ENCODE peak calls at places on chromosomes 12 and 14, in seven cellular contexts. Q, I, C, G, W, S and R are unnamed samples.
A peak's percentile ranks its signal among the peaks of the same experiment; 100 is the strongest.

GRCh38 chr12:108640802-108641445 is 7.2 kb upstream of the SELPLG start:
- DNase-seq in S (no peak), Q (no peak), C (no peak), I (no peak), G (peak; percentile 89), W (peak; percentile 50), R (no peak)

GRCh38 chr12:14396071-14396470 is 30.6 kb downstream of the ATF7IP start:
- DNase-seq in W (no peak), S (no peak), Q (no peak), C (no peak), I (no peak), G (peak; percentile 51), R (no peak)

GRCh38 chr12:100926669-100927248 is 132.2 kb downstream of the ANO4 start:
- DNase-seq in C (peak; percentile 18), Q (no peak), S (no peak), W (peak; percentile 23), I (no peak), G (no peak), R (peak; percentile 7)

GRCh38 chr12:10943167-10943566 is 4.1 kb upstream of the TAS2R14 start:
- DNase-seq in I (no peak), C (no peak), G (no peak), W (no peak), S (no peak), Q (no peak), R (no peak)

GRCh38 chr14:30907659-30908057 is 33.3 kb downstream of the COCH start:
- DNase-seq in C (no peak), W (no peak), I (no peak), G (no peak), S (no peak), Q (no peak), R (no peak)

GRCh38 chr12:53977596-53978464 is 3.1 kb upstream of the HOTAIR start:
- DNase-seq in I (no peak), G (peak; percentile 33), C (no peak), Q (no peak), S (no peak), W (no peak), R (no peak)

GRCh38 chr14:95993768-95994592 is 45.2 kb upstream of the C14orf132 start:
- DNase-seq in G (peak; percentile 80), C (peak; percentile 44), Q (no peak), S (no peak), W (peak; percentile 21), I (no peak), R (peak; percentile 27)

GRCh38 chr14:103545915-103546650 is 16.4 kb downstream of the BAG5 start:
- DNase-seq in S (no peak), I (no peak), W (no peak), Q (no peak), C (no peak), G (no peak), R (no peak)

GRCh38 chr14:30375280-30375892 is 183.6 kb upstream of the G2E3 start:
- DNase-seq in G (peak; percentile 51), W (peak; percentile 70), Q (no peak), C (peak; percentile 18), S (peak; percentile 20), I (no peak), R (peak; percentile 37)

GRCh38 chr12:1842183-1842904 is 22.0 kb downstream of the LRTM2 start:
- DNase-seq in G (no peak), I (peak; percentile 59), C (no peak), S (no peak), W (no peak), Q (no peak), R (no peak)

GRCh38 chr14:61889914-61890351 is 127.7 kb downstream of the SNAPC1 start:
- DNase-seq in Q (no peak), C (no peak), S (no peak), W (no peak), G (peak; percentile 73), I (no peak), R (no peak)
- H3K4me3 ChIP-seq in Q (no peak overlapping the region), C (no peak overlapping the region), S (no peak overlapping the region), W (no peak overlapping the region), G (no peak overlapping the region), I (no peak overlapping the region), R (no peak overlapping the region)

DNA sequence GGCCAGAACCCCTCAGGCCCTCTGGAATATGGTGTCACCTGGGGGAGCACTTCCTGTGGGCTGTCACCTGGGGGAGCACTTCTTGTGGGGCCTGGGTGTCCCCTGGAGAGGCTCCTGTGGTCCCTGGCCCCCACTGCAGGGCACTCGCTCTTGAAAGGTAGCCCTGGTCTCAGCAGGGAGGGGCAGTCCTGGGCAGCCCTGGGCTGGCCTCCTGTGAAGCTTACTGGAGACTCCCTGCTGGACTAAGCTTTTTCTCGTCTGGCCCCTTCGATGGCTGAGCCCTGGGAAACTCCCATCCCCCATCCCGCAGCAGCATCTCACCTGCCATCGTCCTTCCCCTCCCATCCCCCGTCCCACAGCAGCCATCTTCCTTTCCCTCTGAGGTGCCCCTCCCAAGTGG is 17.7 kb downstream of the FBRSL1 start:
- DNase-seq in I (no peak), C (no peak), G (no peak), W (no peak), Q (no peak), S (no peak), R (no peak)
- TF ChIP-seq CTCF in I (no peak), C (no peak), G (peak; percentile 20), W (no peak), Q (no peak), S (no peak), R (no peak)

GRCh38 chr12:18239561-18239960 is 21.8 kb upstream of the PIK3C2G start:
- DNase-seq in I (no peak), C (no peak), G (no peak), W (no peak), Q (no peak), S (no peak), R (no peak)

GRCh38 chr12:18243238-18243637 is 18.1 kb upstream of the PIK3C2G start:
- DNase-seq in C (no peak), W (no peak), G (no peak), I (no peak), S (no peak), Q (no peak), R (no peak)

GRCh38 chr12:18246057-18246456 is 15.3 kb upstream of the PIK3C2G start:
- DNase-seq in S (no peak), Q (no peak), W (no peak), G (no peak), I (no peak), C (no peak), R (no peak)

GRCh38 chr12:18242380-18243089 is 18.8 kb upstream of the PIK3C2G start:
- DNase-seq in G (no peak), Q (no peak), I (no peak), S (no peak), C (no peak), W (peak; percentile 39), R (no peak)
- H3K4me3 ChIP-seq in G (no peak overlapping the region), Q (no peak overlapping the region), I (no peak overlapping the region), S (no peak overlapping the region), C (no peak overlapping the region), W (no peak overlapping the region), R (no peak overlapping the region)

GRCh38 chr14:73784988-73785313 is 66.7 kb upstream of the PTGR2 start:
- DNase-seq in Q (no peak), I (no peak), W (no peak), C (no peak), G (no peak), S (no peak), R (no peak)

GRCh38 chr14:73786632-73786941 is 65.0 kb upstream of the PTGR2 start:
- DNase-seq in S (no peak), C (no peak), G (peak; percentile 65), Q (no peak), I (peak; percentile 81), W (no peak), R (no peak)

GRCh38 chr14:73786942-73787759 is 64.5 kb upstream of the PTGR2 start:
- DNase-seq in I (peak; percentile 88), G (peak; percentile 77), W (peak; percentile 66), S (peak; percentile 51), C (no peak), Q (no peak), R (no peak)

GRCh38 chr14:73785336-73785833 is 66.2 kb upstream of the PTGR2 start:
- DNase-seq in Q (peak; percentile 59), W (peak; percentile 65), C (peak; percentile 75), I (no peak), S (no peak), G (peak; percentile 74), R (peak; percentile 53)

GRCh38 chr14:73785834-73786631 is 65.6 kb upstream of the PTGR2 start:
- DNase-seq in C (peak; percentile 71), I (peak; percentile 88), W (peak; percentile 84), S (peak; percentile 54), Q (peak; percentile 76), G (peak; percentile 83), R (peak; percentile 56)
- TF ChIP-seq CTCF in C (peak; percentile 27), I (peak; percentile 34), W (peak; percentile 25), S (no peak), Q (peak; percentile 10), G (peak; percentile 29), R (no peak)